ENCODE peak calls at places on chromosomes 2 and 18, in four cellular contexts. K is body of pancreas, I is GM12892, H is transverse colon. U is an unnamed sample.

GRCh38 chr2:38093503-38093902 is 17.6 kb upstream of the CYP1B1 start:
- DNase-seq in K (no peak), I (no peak), H (no peak), U (no peak)

GRCh38 chr2:37189452-37190153 is 1.1 kb upstream of the SULT6B1 start:
- DNase-seq in I (no peak), H (no peak), K (peak), U (peak)

GRCh38 chr2:108139521-108139920 is 100.2 kb upstream of the SULT1C3 start:
- DNase-seq in K (no peak), I (no peak), H (no peak), U (peak)

GRCh38 chr2:127771756-127772155 is 39.2 kb downstream of the WDR33 start:
- DNase-seq in I (no peak), H (no peak), K (no peak), U (no peak)

GRCh38 chr2:146370821-146371220 is 1474.0 kb upstream of the ACVR2A start:
- DNase-seq in I (no peak), K (no peak), H (no peak), U (no peak)

GRCh38 chr2:46010925-46011490 is 286.2 kb upstream of the EPAS1 start:
- DNase-seq in K (no peak), H (no peak), I (no peak), U (peak)

GRCh38 chr2:31189141-31189540 is 28.2 kb downstream of the CAPN14 start:
- DNase-seq in I (no peak), K (no peak), H (no peak), U (no peak)

GRCh38 chr2:88637464-88637863 is 10.2 kb upstream of the EIF2AK3 start:
- DNase-seq in K (no peak), H (no peak), I (no peak), U (no peak)

GRCh38 chr2:189393440-189394111 is 47.7 kb upstream of the WDR75 start:
- DNase-seq in K (no peak), I (no peak), H (no peak), U (no peak)

GRCh38 chr18:58345875-58346274 is 283.0 kb downstream of the ALPK2 start:
- DNase-seq in I (no peak), H (no peak), K (no peak), U (no peak)

GRCh38 chr18:78241535-78242306 is 737.9 kb upstream of the SALL3 start:
- DNase-seq in H (no peak), K (no peak), I (no peak), U (no peak)

GRCh38 chr2:47008381-47009280 is 93.0 kb upstream of the MCFD2 start:
- DNase-seq in K (peak), H (no peak), I (no peak), U (no peak)

GRCh38 chr2:108938069-108938710 is 50.8 kb downstream of the EDAR start:
- DNase-seq in H (no peak), K (no peak), I (no peak), U (no peak)

GRCh38 chr2:109473006-109473380 is 140.8 kb downstream of the SEPTIN10 start:
- DNase-seq in I (no peak), H (no peak), K (no peak), U (no peak)

GRCh38 chr18:2903006-2903405 is 56.2 kb downstream of the EMILIN2 start:
- DNase-seq in H (peak), K (no peak), I (no peak), U (peak)

GRCh38 chr18:41371718-41372117 is 583.3 kb upstream of the PIK3C3 start:
- DNase-seq in K (no peak), I (no peak), H (no peak), U (no peak)

GRCh38 chr2:196160101-196160500 is 11.3 kb downstream of the STK17B start:
- DNase-seq in K (no peak), H (peak), I (no peak), U (peak)

GRCh38 chr18:62183578-62184195 is 3.2 kb downstream of the PIGN start:
- DNase-seq in I (no peak), H (no peak), K (peak), U (peak)

GRCh38 chr2:45276914-45277313 is 267.7 kb upstream of the SIX2 start:
- DNase-seq in H (no peak), K (peak), I (no peak), U (no peak)

GRCh38 chr2:235003096-235003775 is 51.4 kb downstream of the SH3BP4 start:
- DNase-seq in H (no peak), I (no peak), K (no peak), U (no peak)

GRCh38 chr18:74519320-74520095 is 14.8 kb upstream of the CNDP1 start:
- DNase-seq in H (no peak), K (peak), I (no peak), U (no peak)

GRCh38 chr2:138814123-138814883 is 34.1 kb upstream of the NXPH2 start:
- DNase-seq in K (no peak), I (no peak), H (no peak), U (peak)

GRCh38 chr2:39913648-39914456 is 134.8 kb upstream of the THUMPD2 start:
- DNase-seq in H (no peak), K (no peak), I (no peak), U (peak)

GRCh38 chr2:33488715-33489540 is 12.5 kb downstream of the RASGRP3 start:
- DNase-seq in K (no peak), H (no peak), I (no peak), U (no peak)

GRCh38 chr2:17616405-17616804 is 75.9 kb downstream of the VSNL1 start:
- DNase-seq in H (no peak), K (no peak), I (no peak), U (no peak)

GRCh38 chr2:64296150-64296500 is 151.9 kb upstream of the PELI1 start:
- DNase-seq in H (no peak), I (no peak), K (no peak), U (no peak)

GRCh38 chr2:25376750-25377621 is 35.3 kb upstream of the DNMT3A start:
- DNase-seq in I (peak), H (peak), K (peak), U (peak)
- TF ChIP-seq POLR2A in I (no peak), H (no peak), K (no peak), U (no peak)

GRCh38 chr18:10900435-10900834 is 248.9 kb downstream of the PIEZO2 start:
- DNase-seq in I (no peak), K (no peak), H (no peak), U (no peak)
- TF ChIP-seq POLR2A in I (no peak), K (no peak), H (no peak), U (no peak)

GRCh38 chr2:96949701-96950350 is 36.6 kb downstream of the FAM178B start:
- DNase-seq in H (no peak), I (no peak), K (no peak), U (no peak)

GRCh38 chr2:96950391-96951124 is 35.8 kb downstream of the FAM178B start:
- DNase-seq in I (no peak), H (no peak), K (no peak), U (no peak)

GRCh38 chr2:96952976-96953610 is 33.3 kb downstream of the FAM178B start:
- DNase-seq in I (no peak), K (no peak), H (peak), U (no peak)

GRCh38 chr2:96952016-96952750 is 34.2 kb downstream of the FAM178B start:
- DNase-seq in H (no peak), K (no peak), I (no peak), U (no peak)

DNA sequence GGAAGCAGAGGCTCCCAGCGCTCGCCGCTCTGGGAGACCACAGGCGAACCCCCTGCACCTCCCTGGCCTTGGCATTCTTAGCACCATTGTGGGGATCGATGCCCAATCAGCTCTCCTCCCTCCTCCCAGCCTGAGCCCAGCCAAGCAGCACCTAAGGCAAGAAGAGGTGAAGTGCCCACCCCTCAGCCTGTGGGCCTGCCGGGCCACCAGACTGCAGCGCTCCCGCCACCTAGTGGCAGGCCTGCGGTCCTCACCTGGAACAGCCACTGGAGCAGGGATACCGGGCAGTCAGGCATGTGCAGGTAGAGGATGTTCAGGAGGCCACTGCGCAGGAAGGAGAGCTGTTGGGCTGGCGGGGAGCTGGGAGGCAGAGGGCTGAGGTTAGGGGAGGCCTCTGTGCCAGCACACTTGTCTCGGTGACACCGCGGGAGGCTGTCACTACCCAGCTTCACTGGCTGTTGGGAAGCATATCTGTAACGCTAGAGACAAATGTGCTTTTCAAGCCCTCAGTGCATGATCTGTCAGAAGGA is 35.2 kb downstream of the FAM178B start:
- DNase-seq in K (peak), H (peak), I (peak), U (peak)
- TF ChIP-seq POLR2A in K (no peak), H (no peak), I (no peak), U (no peak)

DNA sequence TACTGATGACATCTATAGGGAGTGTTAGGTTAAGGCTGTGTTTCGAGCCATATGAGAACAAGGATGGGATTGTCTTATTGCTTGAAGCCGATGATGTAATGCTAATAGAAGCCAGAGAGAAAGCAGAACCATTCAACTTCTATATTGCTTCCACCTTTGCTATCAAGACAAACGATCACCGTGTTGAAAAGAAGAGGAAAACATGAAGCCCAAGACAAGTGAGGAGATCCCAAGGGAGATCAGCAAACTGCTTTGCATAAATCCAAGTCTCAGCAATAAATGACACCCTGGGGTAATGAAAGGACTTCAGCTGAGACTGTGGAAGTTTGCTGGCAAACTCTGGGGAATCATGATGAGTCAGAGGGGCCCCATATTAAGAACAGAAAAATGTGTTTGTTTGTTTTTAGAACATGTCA is 206.2 kb downstream of the NCKAP5 start:
- DNase-seq in I (no peak), H (no peak), K (no peak), U (no peak)
- TF ChIP-seq POLR2A in I (no peak), H (no peak), K (no peak), U (no peak)

DNA sequence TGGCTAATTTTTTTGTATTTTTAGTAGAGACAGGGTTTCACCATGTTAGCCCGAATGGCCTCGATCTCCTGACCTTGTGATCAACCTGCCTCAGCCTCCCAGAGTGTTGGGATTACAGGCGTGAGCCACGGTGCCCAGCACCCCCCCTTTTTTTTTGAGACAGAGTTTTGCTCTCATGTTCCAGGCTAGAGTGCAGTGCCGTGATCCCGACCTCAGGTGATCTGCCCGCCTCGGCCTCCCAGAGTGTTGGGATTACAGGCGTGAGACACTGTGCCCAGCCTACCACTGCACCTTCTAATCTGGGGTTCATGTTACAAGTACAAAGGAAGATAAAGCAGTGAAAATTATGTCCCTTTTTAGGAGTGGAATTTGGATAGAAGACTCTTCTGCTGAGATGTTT is 41.5 kb upstream of the CABLES1 start:
- DNase-seq in I (no peak), K (no peak), H (no peak), U (no peak)
- TF ChIP-seq POLR2A in I (no peak), K (no peak), H (no peak), U (no peak)

GRCh38 chr18:52667388-52667787 is 327.4 kb downstream of the DCC start:
- DNase-seq in H (no peak), K (no peak), I (no peak), U (no peak)
- TF ChIP-seq POLR2A in H (no peak), K (no peak), I (no peak), U (no peak)

GRCh38 chr2:226875438-226876225 is 39.8 kb downstream of the RHBDD1 start:
- DNase-seq in H (no peak), I (no peak), K (no peak), U (no peak)
- TF ChIP-seq POLR2A in H (no peak), I (no peak), K (no peak), U (no peak)

GRCh38 chr2:231198291-231199173 is at the start of gene ARMC9:
- DNase-seq in H (peak), K (peak), I (peak), U (peak)
- TF ChIP-seq POLR2A in H (peak), K (peak), I (peak), U (peak)

GRCh38 chr2:238421695-238422035 is 5.1 kb upstream of the ASB1 start:
- DNase-seq in K (no peak), I (no peak), H (no peak), U (no peak)
- TF ChIP-seq POLR2A in K (no peak), I (no peak), H (no peak), U (no peak)